ENCODE peak calls at places on chromosome 6, in five cellular contexts. Z, U, E, R and A are unnamed samples.

GRCh38 chr6:86871681-86872080 is 65.6 kb upstream of the HTR1E start:
- DNase-seq in Z (no peak), U (no peak), E (no peak), R (no peak), A (no peak)

GRCh38 chr6:35273822-35274559 is 14.5 kb downstream of the ZNF76 start:
- DNase-seq in Z (no peak), U (no peak), E (no peak), R (no peak), A (no peak)

GRCh38 chr6:12051861-12052368 is 39.8 kb downstream of the HIVEP1 start:
- DNase-seq in Z (no peak), U (no peak), E (no peak), R (no peak), A (no peak)

GRCh38 chr6:157798851-157799250 is 24.2 kb upstream of the SNX9 start:
- DNase-seq in Z (no peak), U (no peak), E (no peak), R (no peak), A (no peak)

GRCh38 chr6:84137989-84138575 is 89.4 kb downstream of the CEP162 start:
- DNase-seq in Z (no peak), U (no peak), E (peak), R (no peak), A (no peak)

GRCh38 chr6:36387440-36388303 is at the start of gene ETV7:
- DNase-seq in Z (peak), U (peak), E (no peak), R (no peak), A (peak)

GRCh38 chr6:110618591-110619267 is 142.3 kb upstream of the SLC22A16 start:
- DNase-seq in Z (no peak), U (no peak), E (no peak), R (no peak), A (peak)

GRCh38 chr6:150527100-150527499 is 72.6 kb upstream of the PLEKHG1 start:
- DNase-seq in Z (no peak), U (no peak), E (no peak), R (no peak), A (no peak)

GRCh38 chr6:27617700-27618689 is 145.1 kb upstream of the ZNF184 start:
- DNase-seq in Z (no peak), U (no peak), E (peak), R (peak), A (peak)

GRCh38 chr6:140988780-140989179 is 1143.9 kb upstream of the GJE1 start:
- DNase-seq in Z (no peak), U (no peak), E (no peak), R (no peak), A (no peak)

GRCh38 chr6:52590634-52590985 is 13.8 kb upstream of the TRAM2 start:
- DNase-seq in Z (no peak), U (no peak), E (peak), R (no peak), A (no peak)

GRCh38 chr6:111978826-111979225 is 75.1 kb upstream of the CCN6 start:
- DNase-seq in Z (no peak), U (no peak), E (no peak), R (no peak), A (no peak)

GRCh38 chr6:7630792-7631191 is 40.8 kb downstream of the SNRNP48 start:
- DNase-seq in Z (no peak), U (no peak), E (no peak), R (peak), A (no peak)

GRCh38 chr6:8499540-8499939 is 64.2 kb upstream of the SLC35B3 start:
- DNase-seq in Z (no peak), U (no peak), E (no peak), R (no peak), A (peak)

GRCh38 chr6:7897461-7898192 is 13.0 kb downstream of the TXNDC5 start:
- DNase-seq in Z (no peak), U (no peak), E (no peak), R (no peak), A (no peak)

GRCh38 chr6:151493495-151494234 is at the start of gene CCDC170:
- DNase-seq in Z (peak), U (no peak), E (peak), R (no peak), A (peak)

GRCh38 chr6:38708483-38708882 is 5.5 kb upstream of the GLO1 start:
- DNase-seq in Z (no peak), U (no peak), E (no peak), R (no peak), A (no peak)

GRCh38 chr6:43887340-43887858 is 117.4 kb downstream of the VEGFA start:
- DNase-seq in Z (peak), U (no peak), E (no peak), R (no peak), A (peak)

GRCh38 chr6:27873101-27874030 is 38.8 kb downstream of the OR2B2 start:
- DNase-seq in Z (peak), U (peak), E (no peak), R (no peak), A (peak)

GRCh38 chr6:27836783-27837635 is 75.2 kb downstream of the OR2B2 start:
- DNase-seq in Z (no peak), U (peak), E (peak), R (peak), A (peak)

GRCh38 chr6:41159415-41160082 is 3.4 kb downstream of the TREM2 start:
- DNase-seq in Z (no peak), U (no peak), E (no peak), R (no peak), A (no peak)

GRCh38 chr6:106783631-106784566 is 154.5 kb downstream of the QRSL1 start:
- DNase-seq in Z (no peak), U (no peak), E (no peak), R (no peak), A (no peak)

GRCh38 chr6:147282566-147282959 is 78.3 kb downstream of the STXBP5 start:
- DNase-seq in Z (no peak), U (no peak), E (no peak), R (no peak), A (no peak)

GRCh38 chr6:165049362-165049761 is 260.0 kb downstream of the C6orf118 start:
- DNase-seq in Z (no peak), U (no peak), E (no peak), R (peak), A (peak)

GRCh38 chr6:35248300-35248699 is 11.2 kb upstream of the ZNF76 start:
- DNase-seq in Z (no peak), U (no peak), E (peak), R (no peak), A (no peak)

GRCh38 chr6:75748743-75749538 is at the start of gene MYO6:
- DNase-seq in Z (peak), U (peak), E (peak), R (peak), A (peak)

GRCh38 chr6:36129889-36130671 is at the start of gene MAPK13:
- DNase-seq in Z (peak), U (no peak), E (no peak), R (no peak), A (peak)

GRCh38 chr6:52077180-52077884 is 10.1 kb downstream of the PKHD1 start:
- DNase-seq in Z (no peak), U (no peak), E (no peak), R (no peak), A (no peak)

GRCh38 chr6:102485480-102485879 is 1092.0 kb downstream of the GRIK2 start:
- DNase-seq in Z (no peak), U (no peak), E (no peak), R (no peak), A (no peak)

GRCh38 chr6:131811510-131811909 is 3.7 kb downstream of the ENPP1 start:
- DNase-seq in Z (no peak), U (no peak), E (no peak), R (no peak), A (no peak)

GRCh38 chr6:131803007-131803769 is 4.6 kb upstream of the ENPP1 start:
- DNase-seq in Z (no peak), U (no peak), E (no peak), R (no peak), A (no peak)

GRCh38 chr6:131808460-131809269 is 845 bp downstream of the ENPP1 start:
- DNase-seq in Z (no peak), U (no peak), E (no peak), R (no peak), A (no peak)

GRCh38 chr6:131807644-131808459 is at the start of gene ENPP1:
- DNase-seq in Z (peak), U (peak), E (no peak), R (peak), A (peak)

GRCh38 chr6:131807321-131807643 is 538 bp upstream of the ENPP1 start:
- DNase-seq in Z (no peak), U (no peak), E (no peak), R (no peak), A (no peak)
- TF ChIP-seq CTCF in Z (no peak), U (no peak), E (no peak), R (no peak), A (no peak)

DNA sequence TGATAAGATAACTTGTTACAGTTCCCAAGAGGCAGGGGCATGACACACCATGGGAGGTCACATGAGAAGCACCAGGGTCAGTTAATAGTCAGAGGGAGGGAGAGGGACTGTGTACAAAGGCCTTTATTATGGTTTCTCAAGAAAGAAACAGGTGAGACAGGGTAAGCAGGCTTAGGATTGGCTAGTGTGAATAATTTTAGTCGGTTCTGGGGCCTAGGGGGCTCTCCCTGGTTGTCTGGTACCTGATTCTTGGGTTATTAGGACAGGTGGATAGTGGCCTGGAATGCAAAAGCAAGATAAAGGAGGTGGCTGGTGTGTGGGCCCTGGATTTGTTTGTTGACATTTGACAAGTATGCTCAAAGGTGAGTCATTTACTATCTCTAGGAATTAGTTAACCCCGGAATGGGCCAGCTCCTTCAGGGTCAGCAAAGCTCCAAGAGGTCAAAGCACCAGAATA is 49.4 kb upstream of the MCUR1 start:
- DNase-seq in Z (no peak), U (no peak), E (no peak), R (peak), A (no peak)
- H3K27ac ChIP-seq in Z (no peak), U (no peak), E (no peak), R (no peak), A (no peak)

DNA sequence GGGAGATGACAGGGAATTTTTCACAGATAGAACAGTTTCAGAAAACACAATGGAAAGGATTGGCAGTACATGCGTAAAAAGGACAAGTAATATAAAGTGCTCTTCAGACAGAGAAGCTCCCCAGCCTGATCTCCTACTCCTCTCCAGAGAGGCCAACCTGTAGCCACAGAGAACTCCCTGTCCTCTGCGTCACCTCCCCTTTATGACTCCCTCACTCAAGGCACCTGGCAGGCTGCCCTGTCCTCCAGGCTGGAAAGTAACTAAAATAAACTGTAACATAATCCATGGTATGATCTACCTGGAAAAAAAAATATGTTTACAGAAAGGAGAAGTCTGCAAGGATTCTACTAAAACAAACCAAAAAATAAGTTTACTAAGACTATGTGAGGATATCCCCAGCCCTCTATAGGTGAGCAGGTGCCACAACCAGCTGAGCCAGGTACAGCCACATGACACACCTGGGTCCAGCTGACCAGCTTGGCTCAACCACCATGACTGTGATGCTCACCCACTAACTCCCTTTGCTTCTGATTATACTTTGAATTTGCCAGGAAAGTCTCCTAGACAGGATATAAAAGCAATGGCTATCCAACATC is 29.2 kb downstream of the MBOAT1 start:
- DNase-seq in Z (no peak), U (no peak), E (no peak), R (no peak), A (no peak)
- TF ChIP-seq CTCF in Z (no peak), U (no peak), E (no peak), R (no peak), A (no peak)

DNA sequence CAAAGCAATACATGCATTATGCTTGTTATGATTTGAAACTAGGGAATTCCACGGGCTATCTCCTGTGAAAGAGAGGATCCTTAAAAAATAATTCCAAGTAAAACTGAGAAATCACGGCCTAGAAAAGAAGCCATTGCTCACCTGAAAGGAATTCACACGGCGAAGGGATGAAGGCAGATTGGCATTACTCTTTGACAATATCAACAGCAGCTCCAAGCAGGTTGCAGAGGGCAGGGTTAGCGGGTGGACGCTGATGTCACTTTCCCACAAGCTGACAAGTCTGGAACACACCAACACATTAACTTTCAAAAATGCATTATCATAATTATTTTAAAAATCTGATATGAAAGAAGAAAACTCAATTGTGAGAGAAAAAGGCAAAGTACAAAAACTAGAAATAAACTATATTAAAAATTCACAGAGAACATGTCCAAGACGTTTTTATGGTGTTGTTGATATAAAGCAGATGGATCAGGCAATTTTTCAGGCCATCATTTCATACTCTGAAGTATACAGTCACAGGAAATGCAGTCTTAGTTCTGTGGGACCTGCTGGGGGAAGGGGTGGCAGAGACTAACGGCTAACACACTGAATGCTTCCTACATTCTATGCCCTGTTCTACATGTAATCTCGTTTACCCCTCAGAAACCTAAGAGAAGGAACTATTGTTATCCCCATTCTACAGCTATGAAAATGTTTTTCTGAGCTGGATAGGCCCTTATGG is 108.3 kb downstream of the UBE3D start:
- DNase-seq in Z (no peak), U (no peak), E (no peak), R (no peak), A (no peak)
- H3K27ac ChIP-seq in Z (no peak), U (no peak), E (no peak), R (no peak), A (no peak)

GRCh38 chr6:119147101-119148053 is 68.9 kb upstream of the FAM184A start:
- DNase-seq in Z (no peak), U (no peak), E (peak), R (peak), A (peak)
- TF ChIP-seq CTCF in Z (no peak), U (no peak), E (no peak), R (no peak), A (no peak)

DNA sequence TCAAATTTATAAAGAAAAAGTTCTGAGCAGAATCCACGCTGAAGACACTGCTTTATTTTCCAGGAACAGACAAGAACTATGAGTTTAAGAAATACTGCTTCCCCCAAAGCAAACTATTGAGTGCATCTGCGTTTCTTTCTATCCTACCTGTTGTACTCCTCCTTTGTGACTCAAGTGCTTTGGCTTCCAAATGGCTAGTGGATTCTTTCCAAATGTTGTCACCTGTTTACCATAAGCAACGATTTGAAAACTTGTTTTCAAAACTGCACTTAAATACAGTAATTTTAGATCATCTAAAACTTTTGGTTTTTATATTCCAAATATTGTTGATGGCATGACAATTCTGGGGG is 9.5 kb downstream of the PXDC1 start:
- DNase-seq in Z (no peak), U (no peak), E (no peak), R (no peak), A (no peak)
- H3K27ac ChIP-seq in Z (no peak), U (no peak), E (no peak), R (no peak), A (no peak)

DNA sequence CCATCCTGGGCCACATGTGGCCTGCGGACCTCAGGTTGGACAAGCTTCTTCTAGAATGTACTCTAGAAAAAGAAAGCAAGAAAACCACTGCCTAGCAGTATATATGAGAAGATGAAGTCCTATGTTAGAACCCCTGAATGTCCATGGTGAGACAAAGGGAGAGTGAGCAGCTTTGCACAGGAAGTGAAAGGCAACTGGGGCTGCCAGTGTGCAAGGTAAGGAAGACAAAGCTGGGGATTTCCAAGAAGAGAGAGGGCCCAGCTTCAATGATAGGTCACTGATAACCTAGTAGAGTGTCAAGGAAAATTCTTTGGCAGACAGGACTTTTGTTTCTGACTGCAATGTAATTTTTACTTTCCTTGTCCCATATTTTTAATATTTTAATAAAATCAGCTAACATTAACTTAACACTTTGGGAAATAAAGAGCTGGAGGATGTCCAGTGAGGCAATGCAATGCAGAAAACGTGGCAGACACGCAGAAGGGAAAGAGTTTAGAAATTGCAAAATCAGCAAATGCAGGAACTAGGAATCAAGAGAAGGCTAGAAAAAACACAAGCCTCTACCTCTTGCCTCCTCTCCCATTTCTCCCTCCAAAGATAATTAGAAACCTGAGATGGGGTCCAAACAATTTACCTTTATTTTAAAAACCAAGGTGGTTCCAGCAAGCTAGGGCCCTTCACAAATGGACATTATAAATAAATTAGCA is 47.4 kb downstream of the CYP39A1 start:
- DNase-seq in Z (no peak), U (no peak), E (no peak), R (no peak), A (no peak)
- TF ChIP-seq CTCF in Z (no peak), U (no peak), E (no peak), R (no peak), A (no peak)